ENCODE peak calls at places on chromosome X, in six cellular contexts. One of them, this sample, is unnamed.

GRCh38 chrX:15645266-15645665 is 19.3 kb downstream of the CLTRN start:
- DNase-seq in sigmoid colon: no peak
- DNase-seq in transverse colon: no peak
- DNase-seq in suprapubic skin: no peak
- DNase-seq in upper lobe of left lung: no peak
- DNase-seq in HepG2: no peak
- DNase-seq in this sample: no peak

GRCh38 chrX:52574416-52575275 is 57.8 kb upstream of the XAGE1B start:
- DNase-seq in transverse colon: peak; percentile 27
- DNase-seq in sigmoid colon: no peak
- DNase-seq in HepG2: peak; percentile 39
- DNase-seq in suprapubic skin: no peak
- DNase-seq in upper lobe of left lung: no peak
- DNase-seq in this sample: no peak

GRCh38 chrX:101450951-101451350 is 34.3 kb upstream of the ARMCX4 start:
- DNase-seq in sigmoid colon: no peak
- DNase-seq in upper lobe of left lung: no peak
- DNase-seq in suprapubic skin: no peak
- DNase-seq in HepG2: no peak
- DNase-seq in transverse colon: no peak
- DNase-seq in this sample: no peak

GRCh38 chrX:130771648-130772312 is 131.2 kb downstream of the ENOX2 start:
- DNase-seq in upper lobe of left lung: no peak
- DNase-seq in HepG2: no peak
- DNase-seq in suprapubic skin: no peak
- DNase-seq in sigmoid colon: no peak
- DNase-seq in transverse colon: no peak
- DNase-seq in this sample: no peak

GRCh38 chrX:138925330-138925729 is 213.8 kb upstream of the FGF13 start:
- DNase-seq in suprapubic skin: no peak
- DNase-seq in sigmoid colon: no peak
- DNase-seq in transverse colon: no peak
- DNase-seq in upper lobe of left lung: no peak
- DNase-seq in HepG2: no peak
- DNase-seq in this sample: no peak

GRCh38 chrX:13487731-13488505 is 81.5 kb upstream of the EGFL6 start:
- DNase-seq in transverse colon: peak; percentile 46
- DNase-seq in suprapubic skin: no peak
- DNase-seq in upper lobe of left lung: no peak
- DNase-seq in HepG2: peak; percentile 10
- DNase-seq in sigmoid colon: peak; percentile 64
- DNase-seq in this sample: peak; percentile 49

GRCh38 chrX:118807151-118808017 is 16.2 kb upstream of the ZCCHC12 start:
- DNase-seq in sigmoid colon: no peak
- DNase-seq in transverse colon: peak; percentile 47
- DNase-seq in upper lobe of left lung: no peak
- DNase-seq in HepG2: peak; percentile 33
- DNase-seq in suprapubic skin: no peak
- DNase-seq in this sample: peak; percentile 35

GRCh38 chrX:5775985-5776384 is 452.7 kb downstream of the NLGN4X start:
- DNase-seq in HepG2: no peak
- DNase-seq in suprapubic skin: no peak
- DNase-seq in transverse colon: no peak
- DNase-seq in sigmoid colon: peak; percentile 44
- DNase-seq in upper lobe of left lung: no peak
- DNase-seq in this sample: no peak

GRCh38 chrX:140040397-140040796 is 75.1 kb upstream of the CXorf66 start:
- DNase-seq in transverse colon: peak; percentile 14
- DNase-seq in suprapubic skin: no peak
- DNase-seq in upper lobe of left lung: no peak
- DNase-seq in sigmoid colon: no peak
- DNase-seq in HepG2: no peak
- DNase-seq in this sample: no peak

GRCh38 chrX:31057691-31058090 is 14.2 kb downstream of the FTHL17 start:
- DNase-seq in transverse colon: no peak
- DNase-seq in HepG2: no peak
- DNase-seq in upper lobe of left lung: no peak
- DNase-seq in sigmoid colon: no peak
- DNase-seq in suprapubic skin: no peak
- DNase-seq in this sample: no peak

GRCh38 chrX:21735038-21735752 is 22.7 kb downstream of the SMPX start:
- DNase-seq in HepG2: no peak
- DNase-seq in suprapubic skin: no peak
- DNase-seq in upper lobe of left lung: no peak
- DNase-seq in sigmoid colon: no peak
- DNase-seq in transverse colon: no peak
- DNase-seq in this sample: no peak

GRCh38 chrX:40845331-40845911 is 110.1 kb upstream of the MED14 start:
- DNase-seq in sigmoid colon: no peak
- DNase-seq in suprapubic skin: no peak
- DNase-seq in HepG2: peak; percentile 6
- DNase-seq in upper lobe of left lung: no peak
- DNase-seq in transverse colon: no peak
- DNase-seq in this sample: no peak

GRCh38 chrX:8743126-8743732 is 11.3 kb upstream of the ANOS1 start:
- DNase-seq in suprapubic skin: no peak
- DNase-seq in sigmoid colon: no peak
- DNase-seq in transverse colon: peak; percentile 67
- DNase-seq in upper lobe of left lung: no peak
- DNase-seq in HepG2: peak; percentile 17
- DNase-seq in this sample: peak; percentile 80

GRCh38 chrX:5959286-5959685 is 269.4 kb downstream of the NLGN4X start:
- DNase-seq in suprapubic skin: no peak
- DNase-seq in sigmoid colon: no peak
- DNase-seq in HepG2: no peak
- DNase-seq in transverse colon: no peak
- DNase-seq in upper lobe of left lung: no peak
- DNase-seq in this sample: no peak

GRCh38 chrX:13430136-13430827 is 110.4 kb upstream of the ATXN3L start:
- DNase-seq in suprapubic skin: no peak
- DNase-seq in sigmoid colon: no peak
- DNase-seq in HepG2: no peak
- DNase-seq in transverse colon: no peak
- DNase-seq in upper lobe of left lung: no peak
- DNase-seq in this sample: no peak

GRCh38 chrX:136586386-136586785 is 54.4 kb downstream of the VGLL1 start:
- DNase-seq in HepG2: no peak
- DNase-seq in suprapubic skin: no peak
- DNase-seq in sigmoid colon: no peak
- DNase-seq in upper lobe of left lung: no peak
- DNase-seq in transverse colon: no peak
- DNase-seq in this sample: no peak

GRCh38 chrX:49664824-49665223 is 31.0 kb downstream of the PAGE1 start:
- DNase-seq in HepG2: no peak
- DNase-seq in suprapubic skin: no peak
- DNase-seq in upper lobe of left lung: no peak
- DNase-seq in sigmoid colon: no peak
- DNase-seq in transverse colon: no peak
- DNase-seq in this sample: no peak

GRCh38 chrX:69107231-69107739 is 58.0 kb downstream of the PJA1 start:
- DNase-seq in suprapubic skin: no peak
- DNase-seq in upper lobe of left lung: no peak
- DNase-seq in sigmoid colon: no peak
- DNase-seq in HepG2: no peak
- DNase-seq in transverse colon: no peak
- DNase-seq in this sample: peak; percentile 27

GRCh38 chrX:116806288-116806802 is 343.6 kb upstream of the CT83 start:
- DNase-seq in transverse colon: no peak
- DNase-seq in HepG2: no peak
- DNase-seq in suprapubic skin: no peak
- DNase-seq in upper lobe of left lung: no peak
- DNase-seq in sigmoid colon: no peak
- DNase-seq in this sample: no peak

GRCh38 chrX:101265869-101266428 is 25.2 kb downstream of the TAF7L start:
- DNase-seq in transverse colon: no peak
- DNase-seq in suprapubic skin: no peak
- DNase-seq in upper lobe of left lung: no peak
- DNase-seq in HepG2: no peak
- DNase-seq in sigmoid colon: no peak
- DNase-seq in this sample: no peak

GRCh38 chrX:151929131-151929530 is 16.4 kb downstream of the MAGEA4 start:
- DNase-seq in sigmoid colon: no peak
- DNase-seq in HepG2: no peak
- DNase-seq in suprapubic skin: no peak
- DNase-seq in upper lobe of left lung: no peak
- DNase-seq in transverse colon: no peak
- DNase-seq in this sample: no peak

GRCh38 chrX:8988456-8988855 is 45.5 kb downstream of the FAM9B start:
- DNase-seq in sigmoid colon: no peak
- DNase-seq in suprapubic skin: peak; percentile 64
- DNase-seq in transverse colon: no peak
- DNase-seq in upper lobe of left lung: no peak
- DNase-seq in HepG2: peak; percentile 0
- DNase-seq in this sample: no peak

GRCh38 chrX:29941292-29941691 is 274.1 kb upstream of the MAGEB2 start:
- DNase-seq in HepG2: peak; percentile 4
- DNase-seq in transverse colon: no peak
- DNase-seq in sigmoid colon: no peak
- DNase-seq in suprapubic skin: no peak
- DNase-seq in upper lobe of left lung: no peak
- DNase-seq in this sample: no peak
- TF ChIP-seq EP300 in HepG2: no peak
- TF ChIP-seq EP300 in transverse colon: no peak
- TF ChIP-seq EP300 in sigmoid colon: no peak
- TF ChIP-seq EP300 in suprapubic skin: no peak
- TF ChIP-seq EP300 in upper lobe of left lung: no peak
- TF ChIP-seq EP300 in this sample: no peak

GRCh38 chrX:109954333-109954732 is 48.6 kb upstream of the TMEM164 start:
- DNase-seq in HepG2: no peak
- DNase-seq in sigmoid colon: no peak
- DNase-seq in upper lobe of left lung: no peak
- DNase-seq in transverse colon: no peak
- DNase-seq in suprapubic skin: no peak
- DNase-seq in this sample: no peak
- TF ChIP-seq POLR2AphosphoS5 in HepG2: no peak
- TF ChIP-seq POLR2AphosphoS5 in sigmoid colon: no peak
- TF ChIP-seq POLR2AphosphoS5 in upper lobe of left lung: no peak
- TF ChIP-seq POLR2AphosphoS5 in transverse colon: no peak
- TF ChIP-seq POLR2AphosphoS5 in suprapubic skin: no peak
- TF ChIP-seq POLR2AphosphoS5 in this sample: no peak

GRCh38 chrX:11438767-11439166 is 145.6 kb downstream of the AMELX start:
- DNase-seq in upper lobe of left lung: no peak
- DNase-seq in suprapubic skin: no peak
- DNase-seq in sigmoid colon: no peak
- DNase-seq in transverse colon: no peak
- DNase-seq in HepG2: no peak
- DNase-seq in this sample: no peak

GRCh38 chrX:11438380-11438723 is 145.1 kb downstream of the AMELX start:
- DNase-seq in sigmoid colon: no peak
- DNase-seq in HepG2: no peak
- DNase-seq in suprapubic skin: no peak
- DNase-seq in transverse colon: no peak
- DNase-seq in upper lobe of left lung: no peak
- DNase-seq in this sample: no peak

GRCh38 chrX:11435568-11435967 is 142.4 kb downstream of the AMELX start:
- DNase-seq in suprapubic skin: no peak
- DNase-seq in transverse colon: no peak
- DNase-seq in HepG2: no peak
- DNase-seq in sigmoid colon: no peak
- DNase-seq in upper lobe of left lung: no peak
- DNase-seq in this sample: no peak

GRCh38 chrX:11434607-11435006 is 141.4 kb downstream of the AMELX start:
- DNase-seq in upper lobe of left lung: no peak
- DNase-seq in sigmoid colon: no peak
- DNase-seq in suprapubic skin: no peak
- DNase-seq in HepG2: no peak
- DNase-seq in transverse colon: no peak
- DNase-seq in this sample: no peak

DNA sequence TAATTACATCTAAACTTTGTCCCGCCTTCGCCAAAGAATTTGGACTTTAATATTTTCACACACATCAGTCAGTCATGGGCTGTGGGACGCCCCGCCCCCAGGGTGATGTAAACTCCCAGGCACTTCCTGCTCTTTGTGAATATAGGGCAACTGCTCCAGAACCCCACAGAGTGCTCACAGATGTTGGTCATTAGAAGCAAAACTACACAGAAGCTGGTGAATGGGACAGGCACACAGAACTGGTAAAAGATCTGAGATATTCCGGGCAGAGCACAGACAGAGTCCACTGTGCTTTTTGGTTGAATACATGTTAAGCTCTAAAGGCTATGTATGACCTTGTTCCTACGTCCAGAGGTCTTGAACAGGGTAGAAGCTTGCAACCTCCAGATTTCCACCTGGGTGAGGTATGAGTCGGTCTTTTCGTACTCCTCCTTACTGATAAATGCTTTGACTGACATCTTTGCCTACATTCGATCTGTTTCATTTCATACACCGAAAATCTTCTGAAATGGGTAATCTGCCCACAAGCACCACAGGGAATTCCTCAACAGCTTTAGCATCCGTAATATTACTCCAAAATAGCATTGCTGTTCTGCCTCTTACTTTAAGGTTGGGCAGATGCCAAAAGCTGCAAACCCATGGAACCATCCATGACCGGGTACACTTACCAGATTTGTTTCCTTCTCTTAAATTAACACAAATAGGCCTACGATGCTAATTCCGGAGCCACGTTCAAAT is 144.6 kb downstream of the AMELX start:
- DNase-seq in HepG2: peak; percentile 19
- DNase-seq in transverse colon: peak; percentile 22
- DNase-seq in upper lobe of left lung: peak; percentile 2
- DNase-seq in sigmoid colon: no peak
- DNase-seq in suprapubic skin: no peak
- DNase-seq in this sample: no peak
- TF ChIP-seq POLR2A in HepG2: no peak
- TF ChIP-seq POLR2A in transverse colon: no peak
- TF ChIP-seq POLR2A in upper lobe of left lung: no peak
- TF ChIP-seq POLR2A in sigmoid colon: no peak
- TF ChIP-seq POLR2A in suprapubic skin: no peak
- TF ChIP-seq POLR2A in this sample: no peak

DNA sequence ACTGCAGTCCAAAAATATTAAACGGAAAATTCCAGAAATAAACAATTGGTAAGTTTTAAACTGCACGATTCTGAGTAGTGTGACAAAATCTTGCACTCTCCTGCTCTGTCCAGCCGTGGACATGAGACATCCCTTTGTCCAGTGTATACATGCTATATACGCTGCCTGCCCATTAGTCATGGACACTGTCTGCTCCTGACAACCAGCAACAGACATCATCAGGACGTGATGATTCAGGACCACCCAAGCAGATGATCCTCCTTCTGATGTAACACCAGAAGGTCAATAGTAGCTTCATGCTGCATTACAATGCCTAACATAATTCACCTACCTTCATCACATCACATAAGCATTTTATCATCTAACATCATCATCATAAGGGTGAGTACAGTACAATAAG is 36.3 kb downstream of the ATRX start:
- DNase-seq in HepG2: no peak
- DNase-seq in suprapubic skin: no peak
- DNase-seq in sigmoid colon: no peak
- DNase-seq in upper lobe of left lung: no peak
- DNase-seq in transverse colon: no peak
- DNase-seq in this sample: no peak
- TF ChIP-seq EP300 in HepG2: no peak
- TF ChIP-seq EP300 in suprapubic skin: no peak
- TF ChIP-seq EP300 in sigmoid colon: no peak
- TF ChIP-seq EP300 in upper lobe of left lung: no peak
- TF ChIP-seq EP300 in transverse colon: no peak
- TF ChIP-seq EP300 in this sample: no peak

This sample was measured in stomach.